ENCODE peak calls at places on chromosomes 12 and 14, in four cellular contexts. X is thoracic aorta, Z is HTR-8/SVneo, A is astrocyte of the cerebellum. Y is an unnamed sample.

GRCh38 chr12:96172981-96173380 is 21.2 kb upstream of the ELK3 start:
- DNase-seq in A (no peak), Z (no peak), X (no peak), Y (no peak)

GRCh38 chr12:105748806-105749600 is 389.8 kb downstream of the NUAK1 start:
- DNase-seq in A (peak; percentile 92), X (peak; percentile 56), Z (no peak), Y (no peak)

GRCh38 chr14:59254146-59254910 is 65.9 kb downstream of the DAAM1 start:
- DNase-seq in A (peak; percentile 86), Z (peak; percentile 92), X (no peak), Y (no peak)

GRCh38 chr14:64983439-64984310 is 3.0 kb upstream of the FNTB start:
- DNase-seq in A (peak; percentile 38), Z (peak; percentile 87), X (no peak), Y (peak; percentile 11)

GRCh38 chr12:34402899-34403705 is 380.8 kb downstream of the ALG10 start:
- DNase-seq in A (no peak), Z (no peak), X (no peak), Y (no peak)

GRCh38 chr12:52279683-52280318 is 5.4 kb downstream of the KRT86 start:
- DNase-seq in A (no peak), Z (no peak), X (no peak), Y (no peak)

GRCh38 chr14:69317780-69318179 is 57.8 kb downstream of the GALNT16 start:
- DNase-seq in A (no peak), X (no peak), Z (no peak), Y (no peak)

GRCh38 chr14:95101736-95102677 is 55.3 kb downstream of the DICER1 start:
- DNase-seq in Z (no peak), X (no peak), A (no peak), Y (no peak)

GRCh38 chr14:57918791-57919190 is 52.9 kb upstream of the SLC35F4 start:
- DNase-seq in A (peak; percentile 16), Z (no peak), X (no peak), Y (no peak)

GRCh38 chr14:101770183-101770582 is 8.7 kb downstream of the PPP2R5C start:
- DNase-seq in X (no peak), A (no peak), Z (no peak), Y (no peak)

GRCh38 chr12:53974084-53975018 is at the start of gene HOTAIR:
- DNase-seq in X (no peak), A (no peak), Z (peak; percentile 64), Y (no peak)

GRCh38 chr14:68784995-68785816 is 7.7 kb downstream of the ZFP36L1 start:
- DNase-seq in X (no peak), Z (no peak), A (no peak), Y (no peak)

GRCh38 chr12:123889000-123889399 is 83.6 kb downstream of the CCDC92 start:
- DNase-seq in A (no peak), X (no peak), Z (no peak), Y (no peak)

GRCh38 chr12:62190921-62191746 is 69.1 kb upstream of the USP15 start:
- DNase-seq in X (no peak), Z (no peak), A (no peak), Y (no peak)

GRCh38 chr14:21846227-21846885 is 172.7 kb upstream of the OR4E1 start:
- DNase-seq in A (no peak), X (no peak), Z (no peak), Y (peak; percentile 59)

GRCh38 chr12:93214523-93215289 is 163.0 kb upstream of the NUDT4 start:
- DNase-seq in A (no peak), X (no peak), Z (no peak), Y (no peak)

GRCh38 chr14:96249016-96249415 is 7.0 kb upstream of the BDKRB1 start:
- DNase-seq in A (no peak), Z (peak; percentile 66), X (no peak), Y (no peak)

GRCh38 chr12:97939141-97939540 is 476.5 kb downstream of the RMST start:
- DNase-seq in A (no peak), Z (no peak), X (no peak), Y (no peak)

GRCh38 chr12:118102070-118102469 is 1.7 kb downstream of the VSIG10 start:
- DNase-seq in X (no peak), A (no peak), Z (peak; percentile 42), Y (no peak)

GRCh38 chr12:53174881-53175491 is 5.5 kb upstream of the ZNF740 start:
- DNase-seq in X (no peak), A (no peak), Z (peak; percentile 35), Y (no peak)

GRCh38 chr12:43898474-43898873 is 62.6 kb downstream of the TMEM117 start:
- DNase-seq in X (no peak), A (no peak), Z (no peak), Y (no peak)

GRCh38 chr14:54444003-54444402 is 2.8 kb upstream of the CNIH1 start:
- DNase-seq in A (peak; percentile 52), X (no peak), Z (no peak), Y (no peak)

GRCh38 chr12:124703852-124704251 is 136.4 kb upstream of the NCOR2 start:
- DNase-seq in X (no peak), Z (no peak), A (no peak), Y (no peak)

GRCh38 chr14:54025661-54026060 is 69.0 kb upstream of the BMP4 start:
- DNase-seq in A (no peak), X (no peak), Z (peak; percentile 48), Y (no peak)

GRCh38 chr12:6092784-6093722 is 31.4 kb downstream of the VWF start:
- DNase-seq in X (peak; percentile 41), A (peak; percentile 57), Z (peak; percentile 98), Y (no peak)

GRCh38 chr12:58566599-58566998 is 353.7 kb downstream of the LRIG3 start:
- DNase-seq in Z (peak; percentile 21), A (no peak), X (no peak), Y (no peak)

GRCh38 chr14:100297320-100298300 is 8.6 kb downstream of the SLC25A29 start:
- DNase-seq in A (peak; percentile 79), Z (no peak), X (peak; percentile 50), Y (no peak)

GRCh38 chr14:105204206-105204930 is 23.3 kb upstream of the NUDT14 start:
- DNase-seq in X (no peak), A (no peak), Z (no peak), Y (no peak)

Y was measured in effector CD8-positive, alpha-beta T cell.